ENCODE peak calls at places on chromosomes 1 and 21, in nine cellular contexts. W is lung; G is body of pancreas; E is left lung; I is CD8-positive, alpha-beta T cell; D is small intestine; R is esophagus muscularis mucosa; M is GM23338; O is uterus. P is an unnamed sample.

GRCh38 chr1:55724551-55725325 is 509.6 kb upstream of the USP24 start:
- DNase-seq in W (no peak), G (no peak), E (no peak), I (no peak), D (no peak), R (no peak), M (no peak), O (no peak), P (no peak)

GRCh38 chr1:12075195-12076114 is 12.4 kb downstream of the TNFRSF8 start:
- DNase-seq in W (no peak), G (no peak), E (no peak), I (no peak), D (no peak), R (no peak), M (no peak), O (peak; percentile 87), P (no peak)

GRCh38 chr21:21096956-21097355 is 98.7 kb downstream of the NCAM2 start:
- DNase-seq in W (no peak), G (no peak), E (no peak), I (no peak), D (no peak), R (no peak), M (no peak), O (no peak), P (no peak)

GRCh38 chr1:180358649-180359048 is 128.6 kb downstream of the LHX4 start:
- DNase-seq in W (no peak), G (peak; percentile 67), E (no peak), I (no peak), D (no peak), R (no peak), M (no peak), O (no peak), P (no peak)

GRCh38 chr1:62240651-62241050 is 46.0 kb downstream of the L1TD1 start:
- DNase-seq in W (no peak), G (no peak), E (no peak), I (no peak), D (no peak), R (no peak), M (no peak), O (no peak), P (no peak)

GRCh38 chr1:99943238-99943794 is 26.5 kb upstream of the SLC35A3 start:
- DNase-seq in W (no peak), G (peak; percentile 24), E (no peak), I (no peak), D (peak; percentile 37), R (no peak), M (no peak), O (no peak), P (no peak)

GRCh38 chr1:91548382-91549040 is 47.9 kb downstream of the CDC7 start:
- DNase-seq in W (no peak), G (no peak), E (no peak), I (peak; percentile 22), D (no peak), R (peak; percentile 50), M (no peak), O (no peak), P (no peak)

GRCh38 chr1:212608956-212609700 is 567 bp downstream of the ATF3 start:
- DNase-seq in W (peak; percentile 58), G (peak; percentile 66), E (peak; percentile 89), I (peak; percentile 44), D (peak; percentile 67), R (no peak), M (peak; percentile 80), O (peak; percentile 63), P (peak; percentile 36)

GRCh38 chr1:202010042-202011015 is at the start of gene ELF3:
- DNase-seq in W (peak; percentile 91), G (peak; percentile 98), E (peak; percentile 87), I (no peak), D (peak; percentile 100), R (no peak), M (peak; percentile 98), O (no peak), P (no peak)

GRCh38 chr1:155326020-155326526 is 5.4 kb downstream of the RUSC1 start:
- DNase-seq in W (no peak), G (no peak), E (no peak), I (no peak), D (no peak), R (no peak), M (no peak), O (no peak), P (no peak)

GRCh38 chr1:192442736-192443135 is 125.9 kb downstream of the RGS21 start:
- DNase-seq in W (no peak), G (no peak), E (no peak), I (no peak), D (no peak), R (no peak), M (no peak), O (no peak), P (no peak)

GRCh38 chr1:236751385-236751784 is 43.7 kb upstream of the MTR start:
- DNase-seq in W (no peak), G (no peak), E (no peak), I (no peak), D (no peak), R (no peak), M (no peak), O (no peak), P (no peak)

GRCh38 chr1:1435911-1436633 is 582 bp downstream of the VWA1 start:
- DNase-seq in W (no peak), G (peak; percentile 41), E (peak; percentile 73), I (no peak), D (no peak), R (no peak), M (no peak), O (peak; percentile 22), P (no peak)

GRCh38 chr1:171563675-171564074 is 58.4 kb upstream of the MYOCOS start:
- DNase-seq in W (no peak), G (no peak), E (no peak), I (no peak), D (no peak), R (no peak), M (no peak), O (no peak), P (no peak)

DNA sequence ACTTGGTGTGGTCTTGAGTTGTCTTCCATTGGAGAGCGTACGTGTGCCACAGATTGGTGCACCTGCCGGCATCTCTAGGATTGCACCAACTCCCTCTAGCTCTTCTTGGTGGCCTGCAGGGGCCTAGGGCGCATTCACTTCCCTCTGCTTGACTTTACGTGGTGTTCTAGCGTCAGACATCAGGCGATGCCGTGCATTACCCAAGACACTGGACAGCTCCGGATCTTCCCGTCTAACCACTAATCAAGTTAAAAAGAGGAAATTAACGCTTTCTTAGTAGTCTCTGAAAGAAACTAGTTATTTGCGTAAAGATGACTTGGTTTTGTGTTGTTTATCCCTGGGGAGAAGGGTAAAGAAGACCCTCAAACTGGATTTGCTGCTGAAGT is 510 bp upstream of the IL10RB start:
- DNase-seq in W (peak; percentile 59), G (peak; percentile 20), E (peak; percentile 85), I (peak; percentile 34), D (no peak), R (no peak), M (peak; percentile 65), O (no peak), P (peak; percentile 28)
- H3K27ac ChIP-seq in W (peak overlapping the region; percentile 97), G (peak overlapping the region; percentile 91), E (peak overlapping the region; percentile 90), I (peak overlapping the region; percentile 70), D (peak overlapping the region; percentile 94), R (peak overlapping the region; percentile 89), M (no peak overlapping the region), O (peak overlapping the region; percentile 65), P (peak overlapping the region; percentile 82)

DNA sequence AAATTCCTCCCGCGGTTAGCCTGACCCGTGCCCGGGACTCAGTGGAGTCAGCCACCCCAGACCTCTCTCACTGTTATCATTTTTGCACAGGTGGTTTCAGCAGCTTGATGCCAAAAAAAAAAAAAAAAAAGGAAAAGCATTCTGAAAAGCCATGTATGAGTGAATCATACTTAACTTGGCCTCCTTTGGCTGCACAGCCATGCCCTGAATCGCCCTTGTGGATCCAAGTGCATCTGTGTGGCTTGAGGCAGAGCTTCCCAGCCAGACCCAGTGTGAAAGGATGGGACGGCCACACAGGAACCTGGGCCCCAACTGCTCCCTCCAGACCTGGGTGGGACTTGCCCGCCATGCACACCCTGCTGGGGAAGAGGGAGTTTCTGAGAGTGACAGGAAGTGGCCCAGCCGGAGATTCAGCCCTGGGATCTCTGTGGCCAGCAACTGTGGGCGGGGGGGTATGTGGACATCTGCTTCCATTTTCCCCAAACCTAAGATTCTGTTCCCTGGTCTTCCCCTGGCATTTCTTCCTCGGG is 8.6 kb downstream of the YBEY start:
- DNase-seq in W (no peak), G (peak; percentile 17), E (no peak), I (no peak), D (no peak), R (no peak), M (no peak), O (no peak), P (no peak)
- H3K4me3 ChIP-seq in W (no peak overlapping the region), G (no peak overlapping the region), E (no peak overlapping the region), I (no peak overlapping the region), D (no peak overlapping the region), R (no peak overlapping the region), M (no peak overlapping the region), O (no peak overlapping the region), P (no peak overlapping the region)

DNA sequence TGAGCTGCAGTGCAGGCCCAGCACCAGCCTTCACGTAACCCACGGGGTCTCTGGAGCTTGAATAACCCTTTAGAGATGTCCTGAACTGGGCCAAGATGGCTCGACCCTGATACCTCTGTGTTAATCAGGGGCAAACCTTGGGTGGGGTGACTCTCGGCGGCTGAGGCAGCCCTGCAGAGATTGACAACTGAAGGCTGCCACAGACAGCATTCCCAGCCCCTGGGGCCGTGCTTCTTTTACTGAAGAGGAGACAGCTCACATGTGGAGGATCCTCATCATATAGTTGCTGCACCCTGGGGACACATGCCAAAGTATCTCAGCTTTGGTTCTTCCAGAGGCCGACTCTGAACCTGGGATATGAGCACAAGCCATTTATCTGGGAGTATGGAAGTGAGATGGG is 57.3 kb upstream of the PTGFRN start:
- DNase-seq in W (no peak), G (no peak), E (no peak), I (no peak), D (no peak), R (no peak), M (no peak), O (no peak), P (no peak)
- H3K4me1 ChIP-seq in W (peaks cover 2% of the 10 kb centered on the region), G (peaks cover 35% of the 10 kb centered on the region), E (peaks cover 5% of the 10 kb centered on the region), I (no peaks in the 10 kb centered on the region), D (peaks cover 6% of the 10 kb centered on the region), R (peaks cover 29% of the 10 kb centered on the region), M (peaks cover 45% of the 10 kb centered on the region), O (no peaks in the 10 kb centered on the region), P (no peaks in the 10 kb centered on the region)

GRCh38 chr1:243850013-243850367 is at the start of gene AKT3:
- DNase-seq in W (peak; percentile 73), G (peak; percentile 80), E (peak; percentile 87), I (no peak), D (peak; percentile 39), R (no peak), M (peak; percentile 84), O (no peak), P (peak; percentile 66)

GRCh38 chr1:243851765-243852164 is 1.7 kb upstream of the AKT3 start:
- DNase-seq in W (no peak), G (no peak), E (no peak), I (no peak), D (no peak), R (no peak), M (no peak), O (no peak), P (no peak)

GRCh38 chr1:243850368-243851128 is 505 bp upstream of the AKT3 start:
- DNase-seq in W (peak; percentile 63), G (peak; percentile 73), E (peak; percentile 89), I (peak; percentile 86), D (peak; percentile 19), R (peak; percentile 95), M (peak; percentile 90), O (peak; percentile 82), P (peak; percentile 66)

GRCh38 chr1:243851129-243851756 is 1.2 kb upstream of the AKT3 start:
- DNase-seq in W (peak; percentile 34), G (no peak), E (no peak), I (no peak), D (peak; percentile 11), R (no peak), M (no peak), O (no peak), P (no peak)

GRCh38 chr1:243855616-243856318 is 5.7 kb upstream of the AKT3 start:
- DNase-seq in W (no peak), G (no peak), E (no peak), I (no peak), D (no peak), R (no peak), M (peak; percentile 47), O (no peak), P (no peak)
- H3K27ac ChIP-seq in W (no peak overlapping the region), G (no peak overlapping the region), E (no peak overlapping the region), I (no peak overlapping the region), D (no peak overlapping the region), R (no peak overlapping the region), M (no peak overlapping the region), O (no peak overlapping the region), P (no peak overlapping the region)